ENCODE peak calls at places on chromosomes 3 and 15, in nine cellular contexts. D is K562, P is A549, Q is body of pancreas, U is HCT116, B is HepG2, F is right lobe of liver, C is Peyer's patch, V is spleen. K is an unnamed sample.

GRCh38 chr3:42101048-42101447 is 9.9 kb downstream of the TRAK1 start:
- DNase-seq in D (no peak), P (peak), Q (no peak), U (no peak), B (peak), F (peak), C (no peak), V (peak), K (no peak)

GRCh38 chr3:53167418-53168174 is 6.6 kb downstream of the PRKCD start:
- DNase-seq in D (no peak), P (no peak), Q (no peak), U (no peak), B (no peak), F (no peak), C (no peak), V (no peak), K (no peak)

GRCh38 chr3:123961508-123961856 is 453 bp upstream of the CCDC14 start:
- DNase-seq in D (no peak), P (no peak), Q (no peak), U (no peak), B (no peak), F (no peak), C (no peak), V (no peak), K (no peak)

GRCh38 chr3:9955067-9955502 is 2.9 kb upstream of the PRRT3 start:
- DNase-seq in D (no peak), P (no peak), Q (peak), U (no peak), B (peak), F (no peak), C (no peak), V (no peak), K (no peak)

GRCh38 chr3:49158108-49158709 is 7.9 kb downstream of the CCDC71 start:
- DNase-seq in D (no peak), P (peak), Q (peak), U (peak), B (peak), F (peak), C (peak), V (no peak), K (no peak)

GRCh38 chr3:56889131-56889530 is 87.4 kb upstream of the ARHGEF3 start:
- DNase-seq in D (no peak), P (no peak), Q (no peak), U (no peak), B (no peak), F (no peak), C (no peak), V (no peak), K (no peak)

GRCh38 chr3:197802505-197803459 is 11.7 kb downstream of the LRCH3 start:
- DNase-seq in D (no peak), P (no peak), Q (no peak), U (no peak), B (no peak), F (no peak), C (no peak), V (no peak), K (no peak)

GRCh38 chr3:177824190-177824786 is 627.0 kb upstream of the TBL1XR1 start:
- DNase-seq in D (no peak), P (peak), Q (peak), U (no peak), B (peak), F (peak), C (peak), V (no peak), K (no peak)

GRCh38 chr15:58224068-58224467 is 85.9 kb downstream of the AQP9 start:
- DNase-seq in D (no peak), P (no peak), Q (no peak), U (no peak), B (no peak), F (no peak), C (no peak), V (peak), K (no peak)

GRCh38 chr3:32432711-32433530 is 41.3 kb downstream of the CMTM7 start:
- DNase-seq in D (no peak), P (no peak), Q (no peak), U (no peak), B (no peak), F (no peak), C (peak), V (no peak), K (no peak)

GRCh38 chr3:69085543-69086132 is 901 bp downstream of the ARL6IP5 start:
- DNase-seq in D (peak), P (no peak), Q (peak), U (no peak), B (no peak), F (peak), C (peak), V (peak), K (no peak)

GRCh38 chr3:151085889-151086483 is 522 bp downstream of the MED12L start:
- DNase-seq in D (no peak), P (peak), Q (peak), U (no peak), B (no peak), F (peak), C (no peak), V (peak), K (peak)

GRCh38 chr15:63094495-63094931 is 27.1 kb upstream of the LACTB start:
- DNase-seq in D (no peak), P (peak), Q (no peak), U (no peak), B (peak), F (no peak), C (no peak), V (no peak), K (no peak)

GRCh38 chr3:197746801-197747237 is 2.9 kb upstream of the FYTTD1 start:
- DNase-seq in D (no peak), P (no peak), Q (no peak), U (no peak), B (no peak), F (no peak), C (no peak), V (no peak), K (no peak)

DNA sequence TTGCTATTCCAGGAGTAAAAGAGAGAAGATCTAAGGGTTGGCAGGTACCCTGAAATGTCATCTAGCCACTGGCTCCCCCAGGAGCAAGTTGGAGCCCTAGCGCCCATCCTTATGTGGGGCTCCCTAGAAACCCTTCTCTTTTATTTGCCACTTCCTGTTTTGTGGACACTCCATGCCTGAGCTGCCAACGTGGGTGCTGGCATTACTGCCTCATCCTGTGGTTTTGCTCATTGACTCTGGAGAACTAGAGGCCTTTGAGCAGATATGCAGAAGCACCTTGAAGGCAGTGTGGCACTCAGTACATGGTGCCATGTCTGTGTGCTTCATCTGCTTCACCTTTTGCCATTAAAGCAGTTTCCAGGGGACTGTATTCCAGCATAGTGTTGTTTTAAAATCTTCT is 8.1 kb downstream of the EDEM1 start:
- DNase-seq in D (no peak), P (no peak), Q (no peak), U (no peak), B (no peak), F (no peak), C (peak), V (no peak), K (no peak)
- TF ChIP-seq POLR2A in D (no peak), P (no peak), Q (no peak), U (no peak), B (no peak), F (no peak), C (no peak), V (no peak), K (no peak)

GRCh38 chr15:77513226-77513625 is 92.5 kb downstream of the HMG20A start:
- DNase-seq in D (no peak), P (no peak), Q (no peak), U (no peak), B (no peak), F (no peak), C (no peak), V (no peak), K (no peak)
- TF ChIP-seq POLR2A in D (no peak), P (no peak), Q (no peak), U (no peak), B (no peak), F (no peak), C (no peak), V (no peak), K (no peak)

GRCh38 chr15:40327338-40327917 is 3.9 kb downstream of the INAFM2 start:
- DNase-seq in D (no peak), P (no peak), Q (no peak), U (no peak), B (no peak), F (no peak), C (no peak), V (peak), K (no peak)
- TF ChIP-seq POLR2A in D (no peak), P (no peak), Q (no peak), U (no peak), B (no peak), F (no peak), C (no peak), V (no peak), K (no peak)

GRCh38 chr3:115630850-115631249 is 7.5 kb downstream of the GAP43 start:
- DNase-seq in D (no peak), P (no peak), Q (no peak), U (no peak), B (no peak), F (no peak), C (no peak), V (no peak), K (no peak)

GRCh38 chr3:115627180-115628074 is 4.1 kb downstream of the GAP43 start:
- DNase-seq in D (no peak), P (no peak), Q (no peak), U (no peak), B (no peak), F (no peak), C (no peak), V (no peak), K (no peak)

GRCh38 chr3:115626006-115626409 is 2.7 kb downstream of the GAP43 start:
- DNase-seq in D (no peak), P (no peak), Q (no peak), U (no peak), B (no peak), F (no peak), C (no peak), V (no peak), K (no peak)

GRCh38 chr3:115626711-115627110 is 3.4 kb downstream of the GAP43 start:
- DNase-seq in D (no peak), P (no peak), Q (no peak), U (no peak), B (no peak), F (no peak), C (no peak), V (no peak), K (no peak)

DNA sequence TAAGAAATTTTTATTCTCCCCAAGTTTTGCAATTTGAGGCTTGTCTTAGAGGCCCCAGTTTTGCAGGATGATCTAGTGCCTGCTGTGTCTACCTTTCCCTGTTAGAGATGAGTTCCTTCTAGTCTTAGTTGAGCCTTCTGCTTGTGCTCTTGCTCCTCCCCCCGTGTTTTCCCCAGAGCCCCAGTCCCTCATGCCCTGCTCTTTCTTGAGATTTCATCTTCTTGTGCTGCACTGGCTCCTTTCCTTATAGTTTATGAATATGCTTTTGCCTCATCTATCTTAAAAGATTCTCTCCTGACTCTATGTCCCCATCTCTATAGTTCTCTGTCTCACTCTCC is 4.7 kb downstream of the GAP43 start:
- DNase-seq in D (no peak), P (no peak), Q (no peak), U (no peak), B (no peak), F (no peak), C (no peak), V (no peak), K (no peak)
- TF ChIP-seq POLR2A in D (no peak), P (no peak), Q (no peak), U (no peak), B (no peak), F (no peak), C (no peak), V (no peak), K (no peak)

GRCh38 chr15:84598250-84598649 is 2.6 kb upstream of the ZSCAN2 start:
- DNase-seq in D (no peak), P (no peak), Q (no peak), U (no peak), B (no peak), F (no peak), C (peak), V (no peak), K (no peak)
- TF ChIP-seq POLR2A in D (no peak), P (no peak), Q (no peak), U (no peak), B (no peak), F (no peak), C (no peak), V (no peak), K (no peak)

GRCh38 chr15:41925209-41925608 is 31.4 kb upstream of the SPTBN5 start:
- DNase-seq in D (no peak), P (no peak), Q (no peak), U (no peak), B (no peak), F (no peak), C (no peak), V (no peak), K (no peak)

GRCh38 chr15:41928637-41929620 is 35.1 kb upstream of the SPTBN5 start:
- DNase-seq in D (no peak), P (peak), Q (no peak), U (no peak), B (no peak), F (no peak), C (peak), V (peak), K (no peak)

GRCh38 chr15:41928100-41928499 is 34.2 kb upstream of the SPTBN5 start:
- DNase-seq in D (no peak), P (peak), Q (no peak), U (no peak), B (peak), F (no peak), C (no peak), V (no peak), K (no peak)

GRCh38 chr15:41927516-41927915 is 33.7 kb upstream of the SPTBN5 start:
- DNase-seq in D (no peak), P (no peak), Q (no peak), U (no peak), B (no peak), F (no peak), C (no peak), V (no peak), K (no peak)

GRCh38 chr15:41926184-41927056 is 32.6 kb upstream of the SPTBN5 start:
- DNase-seq in D (no peak), P (no peak), Q (no peak), U (no peak), B (peak), F (peak), C (peak), V (no peak), K (no peak)
- TF ChIP-seq POLR2A in D (no peak), P (no peak), Q (no peak), U (no peak), B (no peak), F (peak), C (no peak), V (no peak), K (no peak)